ENCODE peak calls at places on chromosomes 1 and 21, in six cellular contexts. O, F, W, S, A and R are unnamed samples.

GRCh38 chr1:45787905-45788304 is 15.5 kb upstream of the MAST2 start:
- DNase-seq in O (no peak), F (no peak), W (peak; percentile 77), S (no peak), A (no peak), R (no peak)

GRCh38 chr1:205437570-205437969 is 15.7 kb upstream of the LEMD1 start:
- DNase-seq in O (no peak), F (no peak), W (no peak), S (no peak), A (no peak), R (no peak)

GRCh38 chr1:205667909-205668643 is 12.2 kb downstream of the SLC45A3 start:
- DNase-seq in O (no peak), F (no peak), W (no peak), S (no peak), A (no peak), R (no peak)

GRCh38 chr21:28605138-28605537 is 387.5 kb downstream of the LTN1 start:
- DNase-seq in O (no peak), F (no peak), W (no peak), S (no peak), A (no peak), R (no peak)

GRCh38 chr1:10830961-10831669 is 34.7 kb upstream of the CASZ1 start:
- DNase-seq in O (no peak), F (no peak), W (no peak), S (no peak), A (no peak), R (no peak)

GRCh38 chr1:170678196-170678595 is 14.3 kb downstream of the PRRX1 start:
- DNase-seq in O (no peak), F (no peak), W (no peak), S (no peak), A (no peak), R (no peak)

GRCh38 chr1:229251185-229251584 is 19.7 kb upstream of the RAB4A start:
- DNase-seq in O (no peak), F (no peak), W (no peak), S (no peak), A (no peak), R (no peak)

GRCh38 chr1:203860396-203860951 is 925 bp upstream of the SNRPE start:
- DNase-seq in O (peak; percentile 60), F (peak; percentile 74), W (no peak), S (no peak), A (no peak), R (no peak)

GRCh38 chr1:169113613-169114119 is 7.2 kb downstream of the ATP1B1 start:
- DNase-seq in O (peak; percentile 97), F (peak; percentile 51), W (no peak), S (no peak), A (no peak), R (no peak)

GRCh38 chr1:200699871-200700270 is 30.2 kb upstream of the DDX59 start:
- DNase-seq in O (no peak), F (no peak), W (no peak), S (no peak), A (no peak), R (no peak)

GRCh38 chr1:90925928-90926869 is 95.6 kb downstream of the ZNF644 start:
- DNase-seq in O (peak; percentile 88), F (no peak), W (no peak), S (no peak), A (no peak), R (no peak)

GRCh38 chr1:54428838-54429513 is 22.8 kb upstream of the SSBP3 start:
- DNase-seq in O (no peak), F (no peak), W (no peak), S (no peak), A (no peak), R (no peak)

GRCh38 chr1:27527223-27527856 is 37.4 kb upstream of the WASF2 start:
- DNase-seq in O (no peak), F (peak; percentile 77), W (no peak), S (peak; percentile 66), A (no peak), R (peak; percentile 70)

GRCh38 chr1:2090216-2090890 is 40.1 kb downstream of the PRKCZ start:
- DNase-seq in O (no peak), F (no peak), W (no peak), S (no peak), A (no peak), R (no peak)

GRCh38 chr1:247332901-247333361 is 1.3 kb upstream of the ZNF496 start:
- DNase-seq in O (peak; percentile 45), F (peak; percentile 44), W (no peak), S (no peak), A (no peak), R (no peak)

GRCh38 chr1:153845158-153845557 is 70.0 kb downstream of the SLC27A3 start:
- DNase-seq in O (no peak), F (no peak), W (no peak), S (no peak), A (no peak), R (no peak)

GRCh38 chr1:240312872-240313271 is 221.2 kb downstream of the FMN2 start:
- DNase-seq in O (peak; percentile 90), F (no peak), W (no peak), S (no peak), A (no peak), R (no peak)

GRCh38 chr21:16330340-16331319 is 600.8 kb downstream of the USP25 start:
- DNase-seq in O (peak; percentile 62), F (peak; percentile 31), W (no peak), S (peak; percentile 24), A (no peak), R (no peak)

GRCh38 chr1:243213045-243213787 is 41.9 kb downstream of the CEP170 start:
- DNase-seq in O (peak; percentile 67), F (peak; percentile 32), W (no peak), S (no peak), A (no peak), R (no peak)

GRCh38 chr21:36065497-36066036 is 4.3 kb upstream of the CBR1 start:
- DNase-seq in O (peak; percentile 51), F (no peak), W (no peak), S (no peak), A (no peak), R (no peak)

DNA sequence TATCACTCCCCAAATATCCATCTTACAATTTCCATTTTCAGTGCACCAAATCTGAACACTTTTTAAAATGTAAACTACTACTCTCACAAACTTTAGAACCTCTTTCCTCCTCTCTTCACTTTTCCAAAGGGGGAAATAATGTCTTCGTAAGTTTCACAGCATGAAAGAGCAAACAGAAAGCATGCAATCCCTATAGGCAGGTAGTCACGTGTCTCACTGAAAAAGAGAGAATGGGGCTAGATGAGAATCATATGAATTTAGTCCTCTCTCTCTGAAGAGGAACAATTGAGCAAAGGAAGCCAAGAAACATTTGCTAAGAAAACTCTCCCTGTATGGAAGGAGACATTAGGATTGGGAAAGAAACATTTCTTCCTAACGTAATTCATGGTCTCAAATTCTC is 613.8 kb downstream of the PLA2G4A start:
- DNase-seq in O (no peak), F (no peak), W (no peak), S (no peak), A (no peak), R (no peak)
- TF ChIP-seq CTCF in O (no peak), F (no peak), W (no peak), S (no peak), A (no peak), R (no peak)

GRCh38 chr1:67214420-67215174 is 48.3 kb downstream of the IL23R start:
- DNase-seq in O (peak; percentile 8), F (peak; percentile 24), W (no peak), S (peak; percentile 9), A (no peak), R (no peak)

GRCh38 chr1:67213164-67213563 is 46.9 kb downstream of the IL23R start:
- DNase-seq in O (peak; percentile 8), F (no peak), W (peak; percentile 60), S (no peak), A (no peak), R (no peak)

GRCh38 chr1:67208217-67208616 is 42.0 kb downstream of the IL23R start:
- DNase-seq in O (no peak), F (no peak), W (peak; percentile 47), S (no peak), A (no peak), R (no peak)

GRCh38 chr1:67213948-67214347 is 47.7 kb downstream of the IL23R start:
- DNase-seq in O (no peak), F (no peak), W (peak; percentile 45), S (no peak), A (no peak), R (no peak)

GRCh38 chr1:67211589-67212563 is 45.6 kb downstream of the IL23R start:
- DNase-seq in O (peak; percentile 2), F (peak; percentile 34), W (peak; percentile 42), S (peak; percentile 25), A (no peak), R (no peak)
- TF ChIP-seq CTCF in O (peak; percentile 58), F (peak; percentile 64), W (peak; percentile 35), S (peak; percentile 68), A (peak; percentile 45), R (peak; percentile 68)

GRCh38 chr1:61952675-61953074 is 210.4 kb downstream of the PATJ start:
- DNase-seq in O (no peak), F (no peak), W (no peak), S (no peak), A (no peak), R (no peak)

GRCh38 chr1:61951731-61952585 is 209.7 kb downstream of the PATJ start:
- DNase-seq in O (peak; percentile 88), F (no peak), W (no peak), S (no peak), A (no peak), R (no peak)

GRCh38 chr1:61953076-61953789 is 211.0 kb downstream of the PATJ start:
- DNase-seq in O (no peak), F (no peak), W (no peak), S (no peak), A (no peak), R (no peak)

GRCh38 chr1:61953790-61954150 is 211.5 kb downstream of the PATJ start:
- DNase-seq in O (no peak), F (no peak), W (no peak), S (no peak), A (no peak), R (no peak)

DNA sequence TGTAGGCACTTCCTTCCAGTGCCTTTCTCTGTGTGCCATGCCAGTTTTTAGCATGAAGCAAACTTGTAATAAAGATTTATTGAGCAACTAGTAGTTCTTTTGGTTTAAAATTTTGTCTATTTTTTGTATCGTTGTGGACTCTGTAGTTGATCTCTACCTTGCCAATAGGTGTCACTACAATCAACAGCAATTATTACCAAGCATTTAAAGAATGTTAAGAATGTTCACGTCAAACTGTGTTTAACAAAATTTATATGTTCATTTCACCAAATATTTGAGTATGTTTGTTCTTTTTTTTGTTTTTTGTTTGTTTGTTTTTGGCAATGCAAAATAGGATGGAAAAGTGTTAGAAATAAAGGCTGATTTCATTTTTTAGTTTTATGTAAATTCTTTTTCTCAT is 208.1 kb downstream of the PATJ start:
- DNase-seq in O (no peak), F (no peak), W (no peak), S (no peak), A (no peak), R (no peak)
- TF ChIP-seq CTCF in O (peak; percentile 31), F (peak; percentile 36), W (no peak), S (peak; percentile 32), A (no peak), R (peak; percentile 43)

DNA sequence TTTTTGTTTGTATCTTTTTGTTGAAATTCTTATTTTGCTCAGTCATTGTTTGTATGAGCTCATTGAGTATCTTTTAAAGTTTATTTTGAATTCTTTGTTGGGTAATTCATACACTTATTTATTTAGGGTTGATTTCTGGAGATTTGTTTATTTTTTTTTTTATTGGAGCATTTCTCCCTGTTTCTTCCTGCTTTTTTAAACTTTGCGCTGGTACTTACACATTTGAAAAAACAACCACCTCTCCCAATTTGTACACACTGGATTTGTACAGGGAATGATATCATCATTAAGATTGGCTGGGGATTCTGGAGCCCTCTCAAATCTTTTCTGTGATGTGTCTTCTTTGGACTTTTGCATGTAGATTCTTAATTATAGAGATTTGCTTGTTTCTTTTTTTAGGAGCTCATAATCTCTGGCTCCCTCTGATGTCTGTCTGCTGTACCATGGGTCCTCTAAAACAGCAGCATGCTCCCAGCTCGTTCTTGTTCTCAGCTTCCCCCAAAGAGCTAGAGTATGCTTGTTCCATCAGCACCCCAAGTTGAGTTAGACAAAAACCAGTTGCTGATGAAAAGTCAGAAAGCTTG is 310.7 kb downstream of the DUSP10 start:
- DNase-seq in O (peak; percentile 26), F (no peak), W (no peak), S (no peak), A (no peak), R (no peak)
- TF ChIP-seq CTCF in O (no peak), F (no peak), W (peak; percentile 28), S (no peak), A (no peak), R (peak; percentile 48)